ENCODE peak calls at places on chromosomes 16 and 17, in seven cellular contexts. S is T-helper 1 cell, L is neural progenitor cell, A is fibroblast of mammary gland, C is neural crest cell, Y is GM10248, U is AG20443. M is an unnamed sample.

GRCh38 chr16:46730126-46730525 is 18.0 kb downstream of the MYLK3 start:
- DNase-seq in S (no peak), L (no peak), A (no peak), C (no peak), Y (no peak), U (no peak), M (no peak)

GRCh38 chr16:25005445-25006306 is 9.5 kb downstream of the ARHGAP17 start:
- DNase-seq in S (no peak), L (no peak), A (peak), C (no peak), Y (no peak), U (no peak), M (no peak)

GRCh38 chr17:48592592-48592991 is 987 bp downstream of the HOXB5 start:
- DNase-seq in S (no peak), L (no peak), A (no peak), C (no peak), Y (no peak), U (no peak), M (no peak)

GRCh38 chr16:20114356-20114755 is 40.7 kb upstream of the GPR139 start:
- DNase-seq in S (no peak), L (no peak), A (peak), C (no peak), Y (no peak), U (no peak), M (no peak)

GRCh38 chr17:60065136-60065535 is 13.6 kb downstream of the HEATR6 start:
- DNase-seq in S (no peak), L (no peak), A (peak), C (no peak), Y (no peak), U (no peak), M (no peak)

GRCh38 chr17:42247734-42248133 is 28.5 kb downstream of the STAT5B start:
- DNase-seq in S (no peak), L (no peak), A (peak), C (no peak), Y (no peak), U (no peak), M (no peak)

GRCh38 chr17:64024781-64025731 is 4.6 kb upstream of the ICAM2 start:
- DNase-seq in S (no peak), L (no peak), A (peak), C (no peak), Y (no peak), U (no peak), M (no peak)

GRCh38 chr17:73987395-73987794 is 216.1 kb upstream of the RPL38 start:
- DNase-seq in S (no peak), L (no peak), A (no peak), C (no peak), Y (no peak), U (no peak), M (no peak)

GRCh38 chr16:66512589-66513404 is 37.1 kb downstream of the TK2 start:
- DNase-seq in S (no peak), L (no peak), A (peak), C (no peak), Y (no peak), U (no peak), M (no peak)

GRCh38 chr16:9268446-9268845 is 177.0 kb downstream of the HAPSTR1 start:
- DNase-seq in S (no peak), L (no peak), A (no peak), C (no peak), Y (no peak), U (no peak), M (no peak)

GRCh38 chr17:75400326-75400939 is 5.0 kb downstream of the GRB2 start:
- DNase-seq in S (no peak), L (no peak), A (no peak), C (no peak), Y (no peak), U (no peak), M (no peak)

GRCh38 chr17:57370051-57370581 is 113.8 kb downstream of the MSI2 start:
- DNase-seq in S (no peak), L (peak), A (peak), C (no peak), Y (no peak), U (peak), M (peak)